ENCODE peak calls at places on chromosomes 6 and 20, in six cellular contexts. One of them, this sample, is unnamed.

GRCh38 chr6:35919085-35919826 is 1.6 kb downstream of the SRPK1 start:
- DNase-seq in neural progenitor cell: peak; percentile 31
- DNase-seq in PC-3: peak; percentile 63
- DNase-seq in MM.1S: peak; percentile 20
- DNase-seq in GM23248: peak; percentile 60
- DNase-seq in PC-9: no peak
- DNase-seq in this sample: peak; percentile 52

GRCh38 chr6:16154904-16155303 is 26.0 kb downstream of the MYLIP start:
- DNase-seq in PC-3: peak; percentile 41
- DNase-seq in GM23248: peak; percentile 90
- DNase-seq in neural progenitor cell: no peak
- DNase-seq in PC-9: no peak
- DNase-seq in MM.1S: no peak
- DNase-seq in this sample: no peak

GRCh38 chr6:44342489-44342888 is at the start of gene SPATS1:
- DNase-seq in GM23248: peak; percentile 46
- DNase-seq in PC-9: no peak
- DNase-seq in MM.1S: no peak
- DNase-seq in neural progenitor cell: peak; percentile 48
- DNase-seq in PC-3: no peak
- DNase-seq in this sample: peak; percentile 85

GRCh38 chr20:35341366-35342028 is 49.3 kb upstream of the FAM83C start:
- DNase-seq in neural progenitor cell: no peak
- DNase-seq in MM.1S: no peak
- DNase-seq in GM23248: peak; percentile 42
- DNase-seq in PC-9: no peak
- DNase-seq in PC-3: peak; percentile 26
- DNase-seq in this sample: no peak

GRCh38 chr6:14776307-14776706 is 469.6 kb upstream of the JARID2 start:
- DNase-seq in GM23248: no peak
- DNase-seq in MM.1S: no peak
- DNase-seq in PC-9: peak; percentile 9
- DNase-seq in neural progenitor cell: no peak
- DNase-seq in PC-3: no peak
- DNase-seq in this sample: no peak

GRCh38 chr6:106122941-106123337 is 36.8 kb downstream of the PRDM1 start:
- DNase-seq in GM23248: no peak
- DNase-seq in neural progenitor cell: no peak
- DNase-seq in PC-9: no peak
- DNase-seq in MM.1S: no peak
- DNase-seq in PC-3: no peak
- DNase-seq in this sample: no peak

GRCh38 chr20:8094845-8095244 is 37.2 kb upstream of the PLCB1 start:
- DNase-seq in PC-9: no peak
- DNase-seq in neural progenitor cell: no peak
- DNase-seq in PC-3: peak; percentile 70
- DNase-seq in GM23248: peak; percentile 81
- DNase-seq in MM.1S: no peak
- DNase-seq in this sample: no peak

GRCh38 chr6:75101896-75102680 is 103.8 kb downstream of the COL12A1 start:
- DNase-seq in PC-9: no peak
- DNase-seq in GM23248: peak; percentile 87
- DNase-seq in PC-3: no peak
- DNase-seq in MM.1S: no peak
- DNase-seq in neural progenitor cell: no peak
- DNase-seq in this sample: no peak

GRCh38 chr6:72623808-72624207 is 1.9 kb downstream of the KCNQ5 start:
- DNase-seq in PC-9: no peak
- DNase-seq in PC-3: no peak
- DNase-seq in GM23248: peak; percentile 40
- DNase-seq in neural progenitor cell: no peak
- DNase-seq in MM.1S: no peak
- DNase-seq in this sample: no peak

GRCh38 chr6:121319112-121319553 is 15.1 kb downstream of the TBC1D32 start:
- DNase-seq in PC-9: no peak
- DNase-seq in neural progenitor cell: peak; percentile 43
- DNase-seq in MM.1S: peak; percentile 37
- DNase-seq in GM23248: peak; percentile 62
- DNase-seq in PC-3: peak; percentile 58
- DNase-seq in this sample: peak; percentile 78

DNA sequence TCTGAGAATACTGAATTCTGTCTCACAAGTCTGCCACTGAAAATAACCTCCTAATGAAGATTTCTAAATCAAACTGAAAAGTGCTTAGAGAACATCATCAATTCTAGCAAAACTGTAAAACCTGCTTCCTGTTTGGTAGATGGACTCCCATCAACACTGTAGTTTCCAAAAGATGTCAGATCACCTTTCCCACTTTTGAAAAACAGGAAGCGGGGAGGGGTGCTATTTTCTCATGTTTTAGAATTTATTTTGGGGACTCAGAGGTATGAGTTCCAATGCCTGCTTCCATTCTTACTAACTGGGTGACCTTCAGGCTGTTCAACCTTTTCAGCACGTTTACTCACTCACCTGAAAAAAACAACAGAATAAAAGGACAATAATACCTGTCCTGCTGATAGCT is 1.2 kb downstream of the ATP5F1E start:
- DNase-seq in neural progenitor cell: no peak
- DNase-seq in PC-9: no peak
- DNase-seq in GM23248: no peak
- DNase-seq in MM.1S: no peak
- DNase-seq in PC-3: peak; percentile 21
- DNase-seq in this sample: no peak
- H3F3A ChIP-seq in neural progenitor cell: peaks cover 19% of the 10 kb centered on the region
- H3F3A ChIP-seq in PC-9: peaks cover 48% of the 10 kb centered on the region
- H3F3A ChIP-seq in GM23248: peaks cover 70% of the 10 kb centered on the region
- H3F3A ChIP-seq in MM.1S: peaks cover 19% of the 10 kb centered on the region
- H3F3A ChIP-seq in PC-3: no peaks in the 10 kb centered on the region
- H3F3A ChIP-seq in this sample: peaks cover 5% of the 10 kb centered on the region

DNA sequence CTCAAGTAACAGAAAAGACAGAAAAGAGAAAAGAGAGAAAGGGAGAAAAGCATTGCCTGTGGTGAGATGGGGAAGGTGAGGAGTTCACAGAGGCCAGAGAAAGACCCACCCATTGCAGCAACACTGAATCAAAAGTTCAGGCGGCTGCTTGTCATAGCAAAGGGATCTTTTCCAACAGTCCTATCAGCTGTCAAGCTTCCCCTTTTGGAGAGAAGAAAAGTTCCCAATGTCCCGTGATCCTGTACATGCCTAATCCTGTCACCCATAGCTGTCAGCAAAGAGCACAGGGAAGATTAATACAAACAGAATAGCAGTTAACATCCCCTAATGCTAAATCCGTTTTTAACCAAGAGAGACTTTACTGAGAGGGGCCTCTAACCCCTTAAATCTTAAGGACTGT is 8.9 kb upstream of the TRIM38 start:
- DNase-seq in MM.1S: no peak
- DNase-seq in GM23248: no peak
- DNase-seq in neural progenitor cell: no peak
- DNase-seq in PC-3: no peak
- DNase-seq in PC-9: no peak
- DNase-seq in this sample: no peak
- H2AFZ ChIP-seq in MM.1S: no peak overlapping the region
- H2AFZ ChIP-seq in GM23248: no peak overlapping the region
- H2AFZ ChIP-seq in neural progenitor cell: no peak overlapping the region
- H2AFZ ChIP-seq in PC-3: no peak overlapping the region
- H2AFZ ChIP-seq in PC-9: no peak overlapping the region
- H2AFZ ChIP-seq in this sample: no peak overlapping the region

DNA sequence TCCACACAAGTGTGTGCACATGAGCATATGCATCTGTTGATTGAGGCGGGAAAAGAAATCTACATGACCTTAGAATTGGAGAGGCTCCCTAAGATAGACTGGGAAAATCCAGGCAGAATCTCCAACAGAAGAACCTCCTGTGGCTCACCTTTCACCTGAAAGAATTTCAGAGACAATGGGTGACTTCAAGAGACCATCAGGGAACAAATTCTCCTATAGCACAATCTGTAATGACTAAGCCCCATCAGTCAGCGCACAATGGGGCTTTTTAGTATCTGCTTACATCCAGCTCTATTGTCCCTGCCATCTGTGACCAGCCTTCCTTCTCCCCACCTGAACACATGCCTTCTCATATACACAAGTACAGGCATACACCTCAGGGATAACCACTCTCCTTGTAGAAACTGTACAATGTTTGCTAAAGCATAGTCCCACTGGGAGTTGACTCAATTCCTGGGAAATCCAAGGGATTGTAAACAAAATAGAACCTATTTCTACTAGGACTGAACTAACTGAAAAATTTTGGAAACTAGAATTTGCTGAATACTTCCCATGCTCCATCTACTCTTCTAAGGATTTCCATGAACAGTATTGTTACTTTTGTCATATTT is 150.8 kb upstream of the STXBP5 start:
- DNase-seq in MM.1S: no peak
- DNase-seq in GM23248: no peak
- DNase-seq in neural progenitor cell: peak; percentile 62
- DNase-seq in PC-9: no peak
- DNase-seq in PC-3: no peak
- DNase-seq in this sample: peak; percentile 63
- TF ChIP-seq EZH2 in MM.1S: no peak
- TF ChIP-seq EZH2 in GM23248: no peak
- TF ChIP-seq EZH2 in neural progenitor cell: no peak
- TF ChIP-seq EZH2 in PC-9: no peak
- TF ChIP-seq EZH2 in PC-3: no peak
- TF ChIP-seq EZH2 in this sample: no peak

GRCh38 chr20:573414-574296 is 30.1 kb upstream of the CSNK2A1 start:
- DNase-seq in GM23248: no peak
- DNase-seq in PC-3: no peak
- DNase-seq in PC-9: no peak
- DNase-seq in neural progenitor cell: no peak
- DNase-seq in MM.1S: no peak
- DNase-seq in this sample: no peak

GRCh38 chr20:576156-576555 is 32.6 kb upstream of the CSNK2A1 start:
- DNase-seq in PC-3: no peak
- DNase-seq in PC-9: no peak
- DNase-seq in MM.1S: no peak
- DNase-seq in GM23248: no peak
- DNase-seq in neural progenitor cell: no peak
- DNase-seq in this sample: no peak

GRCh38 chr20:572752-573151 is 29.2 kb upstream of the CSNK2A1 start:
- DNase-seq in MM.1S: no peak
- DNase-seq in GM23248: no peak
- DNase-seq in neural progenitor cell: no peak
- DNase-seq in PC-9: no peak
- DNase-seq in PC-3: no peak
- DNase-seq in this sample: no peak

GRCh38 chr20:575230-575629 is 31.6 kb upstream of the CSNK2A1 start:
- DNase-seq in neural progenitor cell: no peak
- DNase-seq in GM23248: no peak
- DNase-seq in PC-9: no peak
- DNase-seq in PC-3: no peak
- DNase-seq in MM.1S: no peak
- DNase-seq in this sample: peak; percentile 57

DNA sequence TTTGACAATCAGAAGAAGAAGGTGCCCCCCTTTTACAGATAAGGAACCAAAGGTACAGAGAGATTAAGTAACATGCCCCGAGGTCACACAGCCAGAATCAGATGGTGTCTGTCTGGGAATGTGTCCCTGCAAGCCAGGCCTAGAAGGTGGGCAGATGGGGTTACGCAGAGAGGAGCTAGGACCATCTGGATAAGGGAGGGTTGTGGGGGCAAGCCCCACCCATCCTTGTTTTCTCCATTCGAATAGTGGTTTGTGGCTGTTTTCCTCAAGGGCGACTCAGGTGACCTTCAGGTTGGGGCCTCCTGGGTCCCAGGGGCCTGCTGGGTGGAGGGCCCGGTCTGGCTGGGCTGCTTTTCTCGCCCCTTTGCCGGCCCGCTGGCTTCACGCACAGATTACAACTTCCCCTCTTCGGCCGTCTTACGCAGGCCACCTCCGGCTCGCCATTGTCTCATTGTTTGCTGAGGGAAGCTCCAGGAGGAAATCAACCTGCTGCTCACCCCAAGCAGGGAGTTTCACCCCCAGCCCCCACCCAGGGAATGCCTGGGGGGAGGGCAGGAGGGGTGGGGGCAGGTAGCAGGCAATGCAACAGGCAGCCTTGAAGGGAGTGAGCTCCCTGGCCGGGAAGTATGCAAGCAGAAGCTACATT is 30.8 kb upstream of the CSNK2A1 start:
- DNase-seq in PC-9: peak; percentile 24
- DNase-seq in PC-3: no peak
- DNase-seq in neural progenitor cell: peak; percentile 78
- DNase-seq in GM23248: no peak
- DNase-seq in MM.1S: no peak
- DNase-seq in this sample: peak; percentile 67
- H3F3A ChIP-seq in PC-9: peaks cover 7% of the 10 kb centered on the region
- H3F3A ChIP-seq in PC-3: no peaks in the 10 kb centered on the region
- H3F3A ChIP-seq in neural progenitor cell: peaks cover 32% of the 10 kb centered on the region
- H3F3A ChIP-seq in GM23248: no peaks in the 10 kb centered on the region
- H3F3A ChIP-seq in MM.1S: no peaks in the 10 kb centered on the region
- H3F3A ChIP-seq in this sample: peaks cover 6% of the 10 kb centered on the region

GRCh38 chr6:26193467-26194328 is 106.5 kb downstream of the HFE start:
- DNase-seq in GM23248: no peak
- DNase-seq in neural progenitor cell: no peak
- DNase-seq in PC-9: no peak
- DNase-seq in PC-3: no peak
- DNase-seq in MM.1S: no peak
- DNase-seq in this sample: no peak
- H2AFZ ChIP-seq in GM23248: peak overlapping the region; percentile 4
- H2AFZ ChIP-seq in neural progenitor cell: no peak overlapping the region
- H2AFZ ChIP-seq in PC-9: no peak overlapping the region
- H2AFZ ChIP-seq in PC-3: no peak overlapping the region
- H2AFZ ChIP-seq in MM.1S: no peak overlapping the region
- H2AFZ ChIP-seq in this sample: no peak overlapping the region

GRCh38 chr20:20365593-20365992 is 2.3 kb upstream of the INSM1 start:
- DNase-seq in GM23248: no peak
- DNase-seq in PC-3: no peak
- DNase-seq in PC-9: no peak
- DNase-seq in MM.1S: no peak
- DNase-seq in neural progenitor cell: no peak
- DNase-seq in this sample: peak; percentile 22

GRCh38 chr20:20364747-20365558 is 3.0 kb upstream of the INSM1 start:
- DNase-seq in PC-9: no peak
- DNase-seq in MM.1S: no peak
- DNase-seq in GM23248: no peak
- DNase-seq in PC-3: no peak
- DNase-seq in neural progenitor cell: peak; percentile 32
- DNase-seq in this sample: peak; percentile 44

GRCh38 chr20:20363449-20364015 is 4.4 kb upstream of the INSM1 start:
- DNase-seq in PC-3: no peak
- DNase-seq in GM23248: no peak
- DNase-seq in MM.1S: peak; percentile 22
- DNase-seq in neural progenitor cell: peak; percentile 52
- DNase-seq in PC-9: no peak
- DNase-seq in this sample: peak; percentile 75

GRCh38 chr20:20362774-20363435 is 5.0 kb upstream of the INSM1 start:
- DNase-seq in PC-9: no peak
- DNase-seq in GM23248: peak; percentile 10
- DNase-seq in MM.1S: no peak
- DNase-seq in neural progenitor cell: peak; percentile 87
- DNase-seq in PC-3: no peak
- DNase-seq in this sample: peak; percentile 84

GRCh38 chr20:20364016-20364746 is 3.7 kb upstream of the INSM1 start:
- DNase-seq in MM.1S: no peak
- DNase-seq in GM23248: no peak
- DNase-seq in neural progenitor cell: peak; percentile 83
- DNase-seq in PC-3: no peak
- DNase-seq in PC-9: no peak
- DNase-seq in this sample: peak; percentile 81
- TF ChIP-seq EZH2 in MM.1S: no peak
- TF ChIP-seq EZH2 in GM23248: peak; percentile 97
- TF ChIP-seq EZH2 in neural progenitor cell: no peak
- TF ChIP-seq EZH2 in PC-3: peak; percentile 93
- TF ChIP-seq EZH2 in PC-9: no peak
- TF ChIP-seq EZH2 in this sample: peak; percentile 84

GRCh38 chr20:50801747-50802125 is 6.9 kb downstream of the BCAS4 start:
- DNase-seq in neural progenitor cell: no peak
- DNase-seq in MM.1S: no peak
- DNase-seq in PC-9: no peak
- DNase-seq in GM23248: no peak
- DNase-seq in PC-3: no peak
- DNase-seq in this sample: no peak
- H3F3A ChIP-seq in neural progenitor cell: no peaks in the 10 kb centered on the region
- H3F3A ChIP-seq in MM.1S: no peaks in the 10 kb centered on the region
- H3F3A ChIP-seq in PC-9: no peaks in the 10 kb centered on the region
- H3F3A ChIP-seq in GM23248: no peaks in the 10 kb centered on the region
- H3F3A ChIP-seq in PC-3: no peaks in the 10 kb centered on the region
- H3F3A ChIP-seq in this sample: peaks cover 16% of the 10 kb centered on the region

This sample was measured in GM23338.